ENCODE peak calls at places on chromosomes 3 and 15, in ten cellular contexts. T is CD8-positive, alpha-beta T cell; H is activated CD4-positive, alpha-beta memory T cell treated with anti-CD3 and anti-CD28 coated beads, Interleukin-2, amount 10 ng/mL, durations not matched to agents 7 days and 5 days; Y is iPS DF 19.7; J is amygdala; X is GM20000; Z is myocyte; B is ureter; E is esophagus muscularis mucosa; R is lower leg skin. A is an unnamed sample.

GRCh38 chr3:157255797-157256196 is 95.8 kb upstream of the CCNL1 start:
- DNase-seq in T (no peak), H (no peak), Y (no peak), J (no peak), X (no peak), Z (no peak), B (no peak), E (no peak), R (no peak), A (no peak)

GRCh38 chr3:42786631-42787030 is 13.6 kb upstream of the CCDC13 start:
- DNase-seq in T (no peak), H (no peak), Y (no peak), J (no peak), X (no peak), Z (no peak), B (no peak), E (no peak), R (no peak), A (no peak)

GRCh38 chr3:129577356-129577755 is 29.1 kb downstream of the PLXND1 start:
- DNase-seq in T (no peak), H (no peak), Y (no peak), J (no peak), X (no peak), Z (no peak), B (no peak), E (no peak), R (peak), A (no peak)

GRCh38 chr15:51030649-51031316 is 63.9 kb downstream of the TNFAIP8L3 start:
- DNase-seq in T (no peak), H (no peak), Y (no peak), J (no peak), X (no peak), Z (peak), B (peak), E (no peak), R (peak), A (no peak)

GRCh38 chr3:111998661-111999641 is at the start of gene TAGLN3:
- DNase-seq in T (no peak), H (no peak), Y (no peak), J (no peak), X (peak), Z (peak), B (no peak), E (peak), R (no peak), A (no peak)

GRCh38 chr3:171815977-171816595 is 5.8 kb upstream of the PLD1 start:
- DNase-seq in T (no peak), H (no peak), Y (no peak), J (no peak), X (no peak), Z (no peak), B (no peak), E (no peak), R (no peak), A (no peak)

GRCh38 chr15:78455749-78456148 is 17.7 kb downstream of the IREB2 start:
- DNase-seq in T (no peak), H (no peak), Y (no peak), J (no peak), X (no peak), Z (peak), B (no peak), E (no peak), R (no peak), A (no peak)

GRCh38 chr3:10700821-10701220 is 115.2 kb upstream of the SLC6A11 start:
- DNase-seq in T (no peak), H (no peak), Y (no peak), J (no peak), X (no peak), Z (no peak), B (no peak), E (no peak), R (no peak), A (no peak)